ENCODE peak calls at places on chromosome 4, in six cellular contexts. H is NAMALWA; E is Right ventricle myocardium inferior; D is activated B cell treated with CpG ODN at 0.5 μM for 24 hours; Q is GM23248; F is stimulated activated CD4-positive, alpha-beta T cell treated with anti-CD3 and anti-CD28 coated beads, Interleukin-2, amount 100 ng/mL, for 48 hours. X is an unnamed sample.

GRCh38 chr4:165151734-165152133 is 39.1 kb upstream of the TMEM192 start:
- DNase-seq in H (no peak), E (no peak), F (no peak), D (no peak), Q (peak), X (no peak)

GRCh38 chr4:122922877-122923511 is 597 bp upstream of the NUDT6 start:
- DNase-seq in Q (peak), E (peak), D (peak), H (peak), F (peak), X (peak)

GRCh38 chr4:187065396-187065795 is 341.7 kb upstream of the FAT1 start:
- DNase-seq in E (no peak), D (no peak), H (no peak), Q (no peak), F (no peak), X (no peak)

GRCh38 chr4:140255467-140255866 is 101.5 kb upstream of the MAML3 start:
- DNase-seq in F (no peak), E (no peak), H (no peak), D (no peak), Q (peak), X (no peak)

GRCh38 chr4:2909583-2909982 is 53.6 kb downstream of the NOP14 start:
- DNase-seq in F (no peak), E (no peak), Q (no peak), H (no peak), D (no peak), X (peak)

GRCh38 chr4:158006973-158007372 is 165.9 kb downstream of the GASK1B start:
- DNase-seq in E (no peak), H (no peak), D (no peak), F (no peak), Q (peak), X (no peak)

GRCh38 chr4:1249148-1249730 is 309 bp upstream of the CTBP1 start:
- DNase-seq in H (peak), E (peak), Q (peak), D (peak), F (peak), X (peak)

GRCh38 chr4:47543331-47543730 is 58.3 kb downstream of the ATP10D start:
- DNase-seq in H (no peak), Q (peak), E (no peak), D (no peak), F (no peak), X (no peak)

GRCh38 chr4:113750734-113751133 is 10.8 kb downstream of the CAMK2D start:
- DNase-seq in F (no peak), D (no peak), Q (no peak), H (no peak), E (no peak), X (peak)

GRCh38 chr4:100268807-100269206 is 78.5 kb upstream of the DDIT4L start:
- DNase-seq in H (no peak), D (no peak), Q (no peak), F (no peak), E (no peak), X (no peak)

GRCh38 chr4:168694669-168695068 is 197.8 kb downstream of the PALLD start:
- DNase-seq in D (no peak), Q (peak), E (no peak), F (no peak), H (no peak), X (no peak)

GRCh38 chr4:159368320-159368719 is 265.4 kb downstream of the RAPGEF2 start:
- DNase-seq in F (no peak), D (no peak), Q (peak), H (no peak), E (no peak), X (no peak)

GRCh38 chr4:124757121-124757520 is 44.6 kb upstream of the ANKRD50 start:
- DNase-seq in F (no peak), Q (peak), H (no peak), E (no peak), D (no peak), X (no peak)

GRCh38 chr4:145735330-145735638 is 55.3 kb downstream of the C4orf51 start:
- DNase-seq in F (no peak), D (no peak), E (no peak), Q (peak), H (no peak), X (no peak)

GRCh38 chr4:138039010-138039409 is 203.1 kb downstream of the SLC7A11 start:
- DNase-seq in H (no peak), E (no peak), F (no peak), D (no peak), Q (peak), X (no peak)

GRCh38 chr4:176921256-176921655 is 128.5 kb upstream of the VEGFC start:
- DNase-seq in Q (no peak), F (no peak), E (no peak), D (no peak), H (no peak), X (no peak)

GRCh38 chr4:54439831-54440243 is 210.7 kb downstream of the PDGFRA start:
- DNase-seq in F (no peak), Q (peak), D (no peak), H (peak), E (no peak), X (no peak)

GRCh38 chr4:22962186-22962786 is 269.5 kb downstream of the GBA3 start:
- DNase-seq in Q (peak), E (no peak), H (peak), D (no peak), F (no peak), X (no peak)

GRCh38 chr4:122150896-122151295 is 1.2 kb upstream of the BLTP1 start:
- DNase-seq in H (peak), F (no peak), E (no peak), Q (no peak), D (no peak), X (no peak)

GRCh38 chr4:74157116-74157742 is 689 bp upstream of the MTHFD2L start:
- DNase-seq in E (no peak), F (no peak), Q (peak), H (peak), D (no peak), X (no peak)

GRCh38 chr4:34183916-34184315 is 2060.4 kb downstream of the ARAP2 start:
- DNase-seq in D (no peak), E (no peak), Q (no peak), F (no peak), H (no peak), X (no peak)

X was measured in kidney.